ENCODE peak calls at places on chromosomes 3 and 15, in eight cellular contexts. P is Kasumi-1; G is GM12891; D is RWPE1; T is HuH-7.5; Z is G401; Y is right atrium auricular region; I is activated CD8-positive, alpha-beta T cell treated with anti-CD3 and anti-CD28 coated beads for 36 hours. A is an unnamed sample.

GRCh38 chr15:31488437-31489204 is 162.0 kb downstream of the KLF13 start:
- DNase-seq in P (peak), G (peak), D (peak), T (peak), Z (peak), Y (peak), I (peak), A (peak)

GRCh38 chr3:45821127-45821526 is 20.8 kb downstream of the LZTFL1 start:
- DNase-seq in P (no peak), G (no peak), D (no peak), T (no peak), Z (no peak), Y (no peak), I (no peak), A (no peak)

GRCh38 chr3:184196536-184196935 is 10.5 kb downstream of the ABCF3 start:
- DNase-seq in P (no peak), G (no peak), D (no peak), T (no peak), Z (no peak), Y (no peak), I (no peak), A (no peak)

GRCh38 chr3:178392553-178392952 is 143.7 kb upstream of the KCNMB2 start:
- DNase-seq in P (no peak), G (no peak), D (no peak), T (no peak), Z (peak), Y (no peak), I (no peak), A (no peak)

GRCh38 chr3:127783166-127783565 is 39.1 kb downstream of the MGLL start:
- DNase-seq in P (no peak), G (no peak), D (no peak), T (no peak), Z (no peak), Y (no peak), I (no peak), A (no peak)

GRCh38 chr3:183533410-183534132 is 21.9 kb downstream of the KLHL6 start:
- DNase-seq in P (no peak), G (no peak), D (no peak), T (no peak), Z (no peak), Y (no peak), I (no peak), A (no peak)

GRCh38 chr3:39000008-39000450 is 51.7 kb downstream of the SCN11A start:
- DNase-seq in P (peak), G (peak), D (peak), T (peak), Z (peak), Y (no peak), I (no peak), A (peak)

GRCh38 chr15:49946681-49947080 is 172.4 kb downstream of the ATP8B4 start:
- DNase-seq in P (no peak), G (no peak), D (no peak), T (no peak), Z (no peak), Y (no peak), I (no peak), A (no peak)

GRCh38 chr3:4313606-4314308 is 10.6 kb downstream of the SETMAR start:
- DNase-seq in P (no peak), G (no peak), D (peak), T (no peak), Z (no peak), Y (no peak), I (no peak), A (no peak)

GRCh38 chr3:128330301-128330845 is 136.3 kb downstream of the DNAJB8 start:
- DNase-seq in P (no peak), G (no peak), D (no peak), T (no peak), Z (no peak), Y (no peak), I (no peak), A (no peak)

GRCh38 chr3:25485673-25486072 is 57.6 kb downstream of the RARB start:
- DNase-seq in P (no peak), G (no peak), D (no peak), T (no peak), Z (no peak), Y (no peak), I (no peak), A (no peak)

GRCh38 chr3:128736598-128736997 is 10.6 kb downstream of the RAB7A start:
- DNase-seq in P (no peak), G (no peak), D (peak), T (no peak), Z (no peak), Y (no peak), I (no peak), A (no peak)

GRCh38 chr15:58040117-58040516 is 25.4 kb downstream of the ALDH1A2 start:
- DNase-seq in P (no peak), G (no peak), D (no peak), T (no peak), Z (no peak), Y (no peak), I (no peak), A (peak)

GRCh38 chr3:159128628-159129027 is 326.8 kb downstream of the MFSD1 start:
- DNase-seq in P (peak), G (no peak), D (peak), T (no peak), Z (no peak), Y (no peak), I (no peak), A (no peak)

GRCh38 chr3:170520996-170521395 is 64.9 kb downstream of the SLC7A14 start:
- DNase-seq in P (no peak), G (no peak), D (no peak), T (no peak), Z (no peak), Y (no peak), I (no peak), A (no peak)

GRCh38 chr3:55538158-55538557 is 51.1 kb upstream of the WNT5A start:
- DNase-seq in P (no peak), G (no peak), D (no peak), T (no peak), Z (no peak), Y (no peak), I (no peak), A (no peak)

GRCh38 chr15:46685096-46685495 is 1032.2 kb upstream of the SEMA6D start:
- DNase-seq in P (no peak), G (no peak), D (no peak), T (no peak), Z (no peak), Y (no peak), I (no peak), A (no peak)

GRCh38 chr15:73964736-73965093 is 27.4 kb downstream of the STOML1 start:
- DNase-seq in P (peak), G (peak), D (peak), T (peak), Z (peak), Y (peak), I (peak), A (peak)

GRCh38 chr3:122908251-122908650 is 113.4 kb downstream of the SLC49A4 start:
- DNase-seq in P (no peak), G (no peak), D (no peak), T (peak), Z (no peak), Y (no peak), I (no peak), A (no peak)

GRCh38 chr3:112656045-112656444 is 15.1 kb upstream of the CCDC80 start:
- DNase-seq in P (no peak), G (no peak), D (no peak), T (no peak), Z (no peak), Y (no peak), I (no peak), A (no peak)

GRCh38 chr3:107927361-107928083 is 163.3 kb downstream of the CD47 start:
- DNase-seq in P (peak), G (peak), D (peak), T (peak), Z (peak), Y (peak), I (peak), A (peak)

GRCh38 chr3:108959017-108959416 is 5.3 kb upstream of the GUCA1C start:
- DNase-seq in P (no peak), G (no peak), D (peak), T (no peak), Z (no peak), Y (no peak), I (no peak), A (no peak)

GRCh38 chr3:69906351-69906966 is 93.1 kb upstream of the SAMMSON start:
- DNase-seq in P (no peak), G (no peak), D (no peak), T (no peak), Z (no peak), Y (no peak), I (no peak), A (no peak)

A was measured in NCI-H345.